ENCODE peak calls at places on chromosomes 16 and 17, in six cellular contexts. L is Right ventricle myocardium inferior, J is NCI-H1092 treated with DMSO at 0.1 percent for 48 hours, V is WERI-Rb-1, F is NCI-H2081 treated with DMSO at 0.1 percent for 48 hours, T is adipocyte. S is an unnamed sample.

GRCh38 chr16:66365588-66365987 is 903 bp upstream of the CDH5 start:
- DNase-seq in L (no peak), J (no peak), V (no peak), F (no peak), T (no peak), S (no peak)

GRCh38 chr17:54902611-54903010 is 2.0 kb downstream of the TOM1L1 start:
- DNase-seq in L (no peak), J (no peak), V (no peak), F (no peak), T (no peak), S (no peak)

GRCh38 chr17:64679710-64680216 is 17.7 kb upstream of the SMURF2 start:
- DNase-seq in L (no peak), J (no peak), V (no peak), F (no peak), T (peak), S (no peak)

GRCh38 chr17:31488264-31488981 is 96.9 kb downstream of the RAB11FIP4 start:
- DNase-seq in L (no peak), J (no peak), V (no peak), F (no peak), T (no peak), S (no peak)

GRCh38 chr17:31654936-31655335 is 204.1 kb downstream of the COPRS start:
- DNase-seq in L (no peak), J (no peak), V (no peak), F (no peak), T (no peak), S (no peak)

GRCh38 chr16:7946142-7946541 is 613.5 kb downstream of the RBFOX1 start:
- DNase-seq in L (no peak), J (no peak), V (no peak), F (no peak), T (no peak), S (no peak)

GRCh38 chr17:76422406-76422805 is 30.5 kb downstream of the UBE2O start:
- DNase-seq in L (no peak), J (no peak), V (no peak), F (no peak), T (no peak), S (no peak)

GRCh38 chr17:64002658-64003525 is 4.7 kb downstream of the PRR29 start:
- DNase-seq in L (no peak), J (no peak), V (no peak), F (no peak), T (no peak), S (no peak)

GRCh38 chr16:50173318-50173717 is 20.2 kb downstream of the TENT4B start:
- DNase-seq in L (no peak), J (no peak), V (no peak), F (no peak), T (no peak), S (no peak)

GRCh38 chr17:50815400-50815799 is 20.0 kb upstream of the WFIKKN2 start:
- DNase-seq in L (no peak), J (no peak), V (no peak), F (no peak), T (no peak), S (no peak)

GRCh38 chr17:81708739-81709185 is 3.3 kb upstream of the SLC25A10 start:
- DNase-seq in L (no peak), J (no peak), V (no peak), F (no peak), T (no peak), S (no peak)

GRCh38 chr17:77435272-77436057 is 294.7 kb downstream of the SEC14L1 start:
- DNase-seq in L (peak), J (no peak), V (peak), F (no peak), T (no peak), S (no peak)

GRCh38 chr16:72876221-72876620 is 171.7 kb downstream of the ZFHX3 start:
- DNase-seq in L (peak), J (no peak), V (no peak), F (no peak), T (peak), S (no peak)

GRCh38 chr17:80694085-80694991 is 149.7 kb downstream of the RPTOR start:
- DNase-seq in L (no peak), J (no peak), V (no peak), F (no peak), T (no peak), S (peak)

GRCh38 chr17:6461792-6462524 is 17.7 kb downstream of the PIMREG start:
- DNase-seq in L (peak), J (no peak), V (peak), F (no peak), T (no peak), S (no peak)

GRCh38 chr16:87822571-87822970 is 46.7 kb downstream of the SLC7A5 start:
- DNase-seq in L (no peak), J (no peak), V (peak), F (no peak), T (no peak), S (no peak)

GRCh38 chr17:49717371-49717841 is 9.6 kb upstream of the SLC35B1 start:
- DNase-seq in L (no peak), J (no peak), V (no peak), F (no peak), T (no peak), S (no peak)

GRCh38 chr17:82767041-82767754 is 15.3 kb downstream of the TBCD start:
- DNase-seq in L (no peak), J (no peak), V (peak), F (no peak), T (peak), S (no peak)

GRCh38 chr16:67198238-67198734 is 645 bp upstream of the ELMO3 start:
- DNase-seq in L (peak), J (no peak), V (no peak), F (no peak), T (no peak), S (no peak)

GRCh38 chr17:59558953-59559352 is 6.5 kb upstream of the DHX40 start:
- DNase-seq in L (no peak), J (no peak), V (no peak), F (no peak), T (peak), S (no peak)

GRCh38 chr17:45962221-45962972 is 36.7 kb upstream of the STH start:
- DNase-seq in L (no peak), J (no peak), V (no peak), F (no peak), T (no peak), S (no peak)

GRCh38 chr17:79797492-79798295 is 817 bp upstream of the CBX8 start:
- DNase-seq in L (no peak), J (peak), V (peak), F (no peak), T (peak), S (no peak)

GRCh38 chr16:22007509-22008214 is at the start of gene MOSMO:
- DNase-seq in L (peak), J (peak), V (peak), F (no peak), T (peak), S (no peak)

GRCh38 chr16:72945081-72945480 is 102.8 kb downstream of the ZFHX3 start:
- DNase-seq in L (no peak), J (no peak), V (no peak), F (no peak), T (no peak), S (no peak)

GRCh38 chr17:54992797-54993639 is 24.5 kb downstream of the STXBP4 start:
- DNase-seq in L (no peak), J (peak), V (no peak), F (peak), T (peak), S (peak)

GRCh38 chr17:47808036-47808829 is 13.4 kb downstream of the OSBPL7 start:
- DNase-seq in L (no peak), J (no peak), V (no peak), F (no peak), T (no peak), S (no peak)

GRCh38 chr16:54194008-54194731 is 92.4 kb downstream of the IRX3 start:
- DNase-seq in L (peak), J (peak), V (peak), F (no peak), T (peak), S (no peak)

GRCh38 chr17:73308017-73308823 is 3.6 kb downstream of the CDC42EP4 start:
- DNase-seq in L (peak), J (no peak), V (no peak), F (no peak), T (peak), S (no peak)

GRCh38 chr16:68696514-68696913 is 40.6 kb upstream of the CDH1 start:
- DNase-seq in L (no peak), J (peak), V (no peak), F (peak), T (no peak), S (no peak)

GRCh38 chr16:51510416-51510815 is 359.3 kb upstream of the SALL1 start:
- DNase-seq in L (no peak), J (no peak), V (no peak), F (no peak), T (no peak), S (no peak)

GRCh38 chr17:57021226-57021940 is 43.5 kb downstream of the SCPEP1 start:
- DNase-seq in L (no peak), J (peak), V (no peak), F (no peak), T (no peak), S (no peak)

S was measured in NCI-H1417 treated with DMSO at 0.1 percent for 48 hours.